ENCODE peak calls at places on chromosomes 7 and 10, in six cellular contexts. Q is activated CD4-positive, alpha-beta T cell treated with anti-CD3 and anti-CD28 coated beads, Interleukin-2, amount 10 ng/mL, durations not matched to agents 7 days and 5 days; Z is RPMI7951; V is ecto neural progenitor cell; H is stimulated activated CD4-positive, alpha-beta T cell treated with anti-CD3 and anti-CD28 coated beads, Interleukin-15, amount 100 ng/mL, for 1 hour; D is tibial nerve. Y is an unnamed sample.

GRCh38 chr7:110804501-110804900 is 286.4 kb upstream of the LRRN3 start:
- DNase-seq in H (no peak), D (no peak), Z (no peak), V (peak), Q (no peak), Y (no peak)

GRCh38 chr7:132145466-132145865 is 430.8 kb downstream of the PLXNA4 start:
- DNase-seq in Q (no peak), Z (peak), H (no peak), D (peak), V (no peak), Y (no peak)

GRCh38 chr10:106535304-106535964 is 629.1 kb downstream of the SORCS1 start:
- DNase-seq in V (no peak), Z (no peak), Q (no peak), D (no peak), H (no peak), Y (no peak)

GRCh38 chr7:80740778-80741545 is 102.5 kb downstream of the CD36 start:
- DNase-seq in Q (no peak), H (no peak), D (no peak), Z (peak), V (no peak), Y (no peak)

GRCh38 chr10:88389456-88389855 is 193.7 kb downstream of the RNLS start:
- DNase-seq in H (no peak), Q (peak), V (no peak), D (peak), Z (peak), Y (peak)

GRCh38 chr7:158613481-158613880 is 25.9 kb upstream of the PTPRN2 start:
- DNase-seq in V (no peak), Q (no peak), H (no peak), D (no peak), Z (peak), Y (no peak)

GRCh38 chr7:38027884-38028455 is 107.5 kb downstream of the EPDR1 start:
- DNase-seq in V (no peak), H (no peak), D (no peak), Z (no peak), Q (no peak), Y (no peak)

GRCh38 chr10:72328829-72329204 is 25.9 kb downstream of the DNAJB12 start:
- DNase-seq in H (no peak), Z (no peak), V (no peak), D (no peak), Q (no peak), Y (peak)

GRCh38 chr10:104546756-104547155 is 94.3 kb upstream of the SORCS3 start:
- DNase-seq in D (no peak), Z (peak), Q (no peak), H (no peak), V (no peak), Y (no peak)

GRCh38 chr7:69781412-69781846 is 183.2 kb downstream of the AUTS2 start:
- DNase-seq in H (no peak), V (no peak), Z (no peak), Q (no peak), D (no peak), Y (no peak)

Y was measured in DND-41.